ENCODE peak calls at places on chromosome 17, in six cellular contexts. One of them, this sample, is unnamed.

GRCh38 chr17:65183736-65184135 is 46.6 kb downstream of the RGS9 start:
- DNase-seq in upper lobe of right lung: no peak
- DNase-seq in upper lobe of left lung: no peak
- DNase-seq in lung: no peak
- DNase-seq in PC-9: peak; percentile 60
- DNase-seq in body of pancreas: no peak
- DNase-seq in this sample: no peak

GRCh38 chr17:46943511-46944393 is 20.8 kb downstream of the GOSR2 start:
- DNase-seq in upper lobe of right lung: no peak
- DNase-seq in upper lobe of left lung: peak; percentile 58
- DNase-seq in lung: no peak
- DNase-seq in PC-9: peak; percentile 43
- DNase-seq in body of pancreas: peak; percentile 44
- DNase-seq in this sample: no peak

GRCh38 chr17:63082952-63083351 is 116.9 kb downstream of the TANC2 start:
- DNase-seq in upper lobe of right lung: no peak
- DNase-seq in upper lobe of left lung: no peak
- DNase-seq in lung: no peak
- DNase-seq in PC-9: no peak
- DNase-seq in body of pancreas: no peak
- DNase-seq in this sample: no peak

GRCh38 chr17:31318298-31319190 is 2.9 kb downstream of the EVI2A start:
- DNase-seq in upper lobe of right lung: no peak
- DNase-seq in upper lobe of left lung: no peak
- DNase-seq in lung: peak; percentile 37
- DNase-seq in PC-9: no peak
- DNase-seq in body of pancreas: peak; percentile 31
- DNase-seq in this sample: no peak

GRCh38 chr17:57002904-57003303 is 25.0 kb downstream of the SCPEP1 start:
- DNase-seq in upper lobe of right lung: no peak
- DNase-seq in upper lobe of left lung: no peak
- DNase-seq in lung: no peak
- DNase-seq in PC-9: no peak
- DNase-seq in body of pancreas: no peak
- DNase-seq in this sample: no peak

GRCh38 chr17:32007463-32008298 is 498 bp downstream of the LRRC37B start:
- DNase-seq in upper lobe of right lung: peak; percentile 60
- DNase-seq in upper lobe of left lung: no peak
- DNase-seq in lung: no peak
- DNase-seq in PC-9: peak; percentile 6
- DNase-seq in body of pancreas: peak; percentile 43
- DNase-seq in this sample: no peak

GRCh38 chr17:6456914-6457687 is 12.8 kb downstream of the PIMREG start:
- DNase-seq in upper lobe of right lung: peak; percentile 38
- DNase-seq in upper lobe of left lung: no peak
- DNase-seq in lung: no peak
- DNase-seq in PC-9: peak; percentile 67
- DNase-seq in body of pancreas: no peak
- DNase-seq in this sample: no peak

GRCh38 chr17:57906910-57907309 is 48.3 kb downstream of the CUEDC1 start:
- DNase-seq in upper lobe of right lung: no peak
- DNase-seq in upper lobe of left lung: no peak
- DNase-seq in lung: no peak
- DNase-seq in PC-9: no peak
- DNase-seq in body of pancreas: no peak
- DNase-seq in this sample: no peak

GRCh38 chr17:67995568-67996191 is 589 bp downstream of the C17orf58 start:
- DNase-seq in upper lobe of right lung: no peak
- DNase-seq in upper lobe of left lung: peak; percentile 89
- DNase-seq in lung: no peak
- DNase-seq in PC-9: no peak
- DNase-seq in body of pancreas: peak; percentile 35
- DNase-seq in this sample: no peak

GRCh38 chr17:77610518-77610893 is 348.0 kb upstream of the TNRC6C start:
- DNase-seq in upper lobe of right lung: no peak
- DNase-seq in upper lobe of left lung: no peak
- DNase-seq in lung: no peak
- DNase-seq in PC-9: no peak
- DNase-seq in body of pancreas: no peak
- DNase-seq in this sample: no peak

GRCh38 chr17:28230011-28230410 is 89.0 kb upstream of the TMEM97 start:
- DNase-seq in upper lobe of right lung: peak; percentile 27
- DNase-seq in upper lobe of left lung: no peak
- DNase-seq in lung: no peak
- DNase-seq in PC-9: no peak
- DNase-seq in body of pancreas: peak; percentile 80
- DNase-seq in this sample: no peak

GRCh38 chr17:73872816-73873215 is 228.6 kb upstream of the SDK2 start:
- DNase-seq in upper lobe of right lung: no peak
- DNase-seq in upper lobe of left lung: no peak
- DNase-seq in lung: no peak
- DNase-seq in PC-9: no peak
- DNase-seq in body of pancreas: no peak
- DNase-seq in this sample: no peak

GRCh38 chr17:37741334-37742113 is 3.3 kb downstream of the HNF1B start:
- DNase-seq in upper lobe of right lung: no peak
- DNase-seq in upper lobe of left lung: no peak
- DNase-seq in lung: no peak
- DNase-seq in PC-9: no peak
- DNase-seq in body of pancreas: no peak
- DNase-seq in this sample: no peak

GRCh38 chr17:57832711-57833596 is 16.9 kb downstream of the MRPS23 start:
- DNase-seq in upper lobe of right lung: peak; percentile 72
- DNase-seq in upper lobe of left lung: no peak
- DNase-seq in lung: peak; percentile 62
- DNase-seq in PC-9: peak; percentile 37
- DNase-seq in body of pancreas: peak; percentile 78
- DNase-seq in this sample: peak; percentile 68

GRCh38 chr17:51926448-51926847 is 232.1 kb downstream of the CA10 start:
- DNase-seq in upper lobe of right lung: no peak
- DNase-seq in upper lobe of left lung: no peak
- DNase-seq in lung: no peak
- DNase-seq in PC-9: no peak
- DNase-seq in body of pancreas: no peak
- DNase-seq in this sample: no peak

GRCh38 chr17:51487947-51488346 is 227.6 kb downstream of the UTP18 start:
- DNase-seq in upper lobe of right lung: no peak
- DNase-seq in upper lobe of left lung: no peak
- DNase-seq in lung: no peak
- DNase-seq in PC-9: no peak
- DNase-seq in body of pancreas: no peak
- DNase-seq in this sample: peak; percentile 39

GRCh38 chr17:56777859-56778258 is 55.9 kb downstream of the C17orf67 start:
- DNase-seq in upper lobe of right lung: no peak
- DNase-seq in upper lobe of left lung: no peak
- DNase-seq in lung: no peak
- DNase-seq in PC-9: no peak
- DNase-seq in body of pancreas: no peak
- DNase-seq in this sample: no peak

GRCh38 chr17:42076797-42077559 is 21.3 kb downstream of the ZNF385C start:
- DNase-seq in upper lobe of right lung: no peak
- DNase-seq in upper lobe of left lung: no peak
- DNase-seq in lung: no peak
- DNase-seq in PC-9: no peak
- DNase-seq in body of pancreas: no peak
- DNase-seq in this sample: no peak
- H3K4me1 ChIP-seq in upper lobe of right lung: peaks cover 3% of the 10 kb centered on the region
- H3K4me1 ChIP-seq in upper lobe of left lung: peaks cover 10% of the 10 kb centered on the region
- H3K4me1 ChIP-seq in lung: peaks cover 3% of the 10 kb centered on the region
- H3K4me1 ChIP-seq in PC-9: peaks cover 1% of the 10 kb centered on the region
- H3K4me1 ChIP-seq in body of pancreas: peaks cover 9% of the 10 kb centered on the region
- H3K4me1 ChIP-seq in this sample: no peaks in the 10 kb centered on the region

DNA sequence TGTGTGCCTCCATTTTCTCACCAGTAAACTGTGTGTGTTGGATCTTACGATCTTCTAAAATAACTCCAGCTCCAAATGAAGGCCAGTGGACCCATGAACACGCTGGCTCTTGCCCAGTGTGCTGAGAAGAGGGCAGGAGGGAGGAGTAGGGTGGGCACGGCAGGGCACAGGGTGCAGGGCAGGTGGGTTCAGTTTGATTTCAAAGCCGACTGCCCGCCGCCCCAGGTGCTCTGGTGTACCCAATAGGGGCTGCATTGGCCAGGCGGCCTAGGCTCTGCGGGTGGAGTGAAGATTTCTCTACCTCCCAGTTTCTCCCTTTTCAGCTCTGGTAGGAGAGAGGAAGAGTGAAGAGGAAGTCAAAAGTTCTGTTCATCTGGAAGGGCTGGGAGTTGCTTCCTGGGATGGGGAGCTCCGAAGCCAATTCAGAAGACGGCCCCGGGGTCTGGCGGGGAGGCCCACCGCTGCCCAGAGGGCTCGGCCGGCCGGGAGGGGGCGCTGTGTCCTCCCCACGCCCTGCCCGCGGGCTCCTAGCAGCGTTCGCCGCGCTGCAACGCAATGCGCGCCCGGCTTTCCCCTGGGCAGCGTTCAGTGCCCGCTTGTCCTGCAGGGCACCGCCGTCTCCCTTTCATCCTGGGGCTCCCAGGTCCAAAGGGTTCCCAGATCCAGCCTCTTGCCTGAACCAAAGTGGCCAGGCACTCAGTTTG is 1.1 kb upstream of the CRHR1 start:
- DNase-seq in upper lobe of right lung: no peak
- DNase-seq in upper lobe of left lung: peak; percentile 88
- DNase-seq in lung: no peak
- DNase-seq in PC-9: no peak
- DNase-seq in body of pancreas: peak; percentile 37
- DNase-seq in this sample: no peak
- H3K4me3 ChIP-seq in upper lobe of right lung: no peak overlapping the region
- H3K4me3 ChIP-seq in upper lobe of left lung: no peak overlapping the region
- H3K4me3 ChIP-seq in lung: no peak overlapping the region
- H3K4me3 ChIP-seq in PC-9: no peak overlapping the region
- H3K4me3 ChIP-seq in body of pancreas: no peak overlapping the region
- H3K4me3 ChIP-seq in this sample: peak overlapping the region; percentile 36

GRCh38 chr17:18186271-18186982 is 2.8 kb downstream of the ALKBH5 start:
- DNase-seq in upper lobe of right lung: no peak
- DNase-seq in upper lobe of left lung: no peak
- DNase-seq in lung: no peak
- DNase-seq in PC-9: no peak
- DNase-seq in body of pancreas: no peak
- DNase-seq in this sample: no peak
- H3K4me1 ChIP-seq in upper lobe of right lung: peaks cover 70% of the 10 kb centered on the region
- H3K4me1 ChIP-seq in upper lobe of left lung: peaks cover 71% of the 10 kb centered on the region
- H3K4me1 ChIP-seq in lung: peaks cover 35% of the 10 kb centered on the region
- H3K4me1 ChIP-seq in PC-9: peaks cover 39% of the 10 kb centered on the region
- H3K4me1 ChIP-seq in body of pancreas: peaks cover 75% of the 10 kb centered on the region
- H3K4me1 ChIP-seq in this sample: peaks cover 37% of the 10 kb centered on the region

DNA sequence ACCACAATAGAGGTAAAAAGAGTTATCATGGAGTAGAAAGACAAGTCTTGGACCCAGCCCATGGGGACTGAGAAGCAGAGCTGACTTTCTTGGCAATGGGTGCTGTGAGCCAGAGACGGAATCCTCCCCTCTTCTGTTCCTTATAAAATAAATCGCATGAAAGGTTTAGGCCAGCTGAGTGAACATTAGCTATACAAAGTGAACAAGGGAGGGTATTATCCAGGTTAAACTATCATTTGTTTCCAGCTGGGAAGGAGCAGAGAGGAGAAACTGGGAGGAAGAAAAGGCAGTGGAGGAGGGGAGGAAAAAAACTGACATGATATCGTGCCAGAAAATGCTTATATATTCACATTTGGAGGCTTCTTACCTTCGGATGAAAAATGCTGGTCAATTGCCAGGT is 13.3 kb upstream of the PAFAH1B1 start:
- DNase-seq in upper lobe of right lung: no peak
- DNase-seq in upper lobe of left lung: no peak
- DNase-seq in lung: no peak
- DNase-seq in PC-9: no peak
- DNase-seq in body of pancreas: no peak
- DNase-seq in this sample: no peak
- H3K4me3 ChIP-seq in upper lobe of right lung: no peak overlapping the region
- H3K4me3 ChIP-seq in upper lobe of left lung: no peak overlapping the region
- H3K4me3 ChIP-seq in lung: no peak overlapping the region
- H3K4me3 ChIP-seq in PC-9: no peak overlapping the region
- H3K4me3 ChIP-seq in body of pancreas: no peak overlapping the region
- H3K4me3 ChIP-seq in this sample: no peak overlapping the region

DNA sequence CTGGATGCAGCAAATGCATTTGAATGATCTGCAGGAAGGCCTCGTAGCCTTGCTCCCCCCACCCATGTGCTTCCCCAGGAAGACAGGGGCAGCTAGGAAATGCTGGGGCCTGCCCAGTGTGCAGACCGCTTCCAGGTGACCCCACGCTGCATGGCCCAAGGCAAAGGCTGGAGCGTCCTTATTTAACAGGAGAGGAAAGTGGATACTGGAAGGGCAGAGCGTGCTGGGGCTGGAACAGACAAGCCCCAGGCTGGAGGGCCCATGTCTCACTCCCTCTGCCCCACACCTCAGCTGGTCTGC is 26.1 kb upstream of the NPTX1 start:
- DNase-seq in upper lobe of right lung: no peak
- DNase-seq in upper lobe of left lung: no peak
- DNase-seq in lung: no peak
- DNase-seq in PC-9: no peak
- DNase-seq in body of pancreas: no peak
- DNase-seq in this sample: no peak
- H3K4me1 ChIP-seq in upper lobe of right lung: no peaks in the 10 kb centered on the region
- H3K4me1 ChIP-seq in upper lobe of left lung: no peaks in the 10 kb centered on the region
- H3K4me1 ChIP-seq in lung: no peaks in the 10 kb centered on the region
- H3K4me1 ChIP-seq in PC-9: no peaks in the 10 kb centered on the region
- H3K4me1 ChIP-seq in body of pancreas: no peaks in the 10 kb centered on the region
- H3K4me1 ChIP-seq in this sample: no peaks in the 10 kb centered on the region